ENCODE peak calls at places on chromosomes 7 and 10, in eight cellular contexts. S, E, X, D, G, O, P and L are unnamed samples.

GRCh38 chr7:123537026-123537642 is 2.7 kb upstream of the IQUB start:
- DNase-seq in S (no peak), E (no peak), X (no peak), D (no peak), G (peak), O (no peak), P (no peak), L (no peak)

GRCh38 chr10:50604049-50604640 is 19.6 kb downstream of the SGMS1 start:
- DNase-seq in S (no peak), E (no peak), X (no peak), D (no peak), G (no peak), O (no peak), P (no peak), L (no peak)

GRCh38 chr7:2829040-2829439 is 15.1 kb downstream of the GNA12 start:
- DNase-seq in S (no peak), E (no peak), X (no peak), D (no peak), G (no peak), O (no peak), P (no peak), L (no peak)

GRCh38 chr10:59865101-59865500 is 41.3 kb downstream of the CCDC6 start:
- DNase-seq in S (no peak), E (no peak), X (no peak), D (no peak), G (no peak), O (peak), P (peak), L (no peak)

GRCh38 chr10:95445837-95446347 is 115.3 kb downstream of the SORBS1 start:
- DNase-seq in S (no peak), E (peak), X (no peak), D (no peak), G (peak), O (peak), P (peak), L (no peak)

GRCh38 chr7:33916357-33917081 is 11.2 kb downstream of the BMPER start:
- DNase-seq in S (no peak), E (no peak), X (no peak), D (no peak), G (no peak), O (no peak), P (no peak), L (no peak)

GRCh38 chr7:1274876-1275684 is 42.4 kb downstream of the UNCX start:
- DNase-seq in S (no peak), E (no peak), X (no peak), D (peak), G (no peak), O (no peak), P (no peak), L (peak)

GRCh38 chr10:3136763-3137611 is 35.6 kb downstream of the PITRM1 start:
- DNase-seq in S (no peak), E (no peak), X (peak), D (peak), G (no peak), O (no peak), P (peak), L (no peak)

GRCh38 chr10:102704915-102705314 is 9.3 kb downstream of the ARL3 start:
- DNase-seq in S (no peak), E (no peak), X (no peak), D (no peak), G (peak), O (no peak), P (no peak), L (no peak)

GRCh38 chr10:52599586-52600200 is 172.9 kb downstream of the MBL2 start:
- DNase-seq in S (no peak), E (no peak), X (no peak), D (no peak), G (no peak), O (no peak), P (no peak), L (no peak)

GRCh38 chr7:12389089-12389700 is 14.5 kb downstream of the VWDE start:
- DNase-seq in S (no peak), E (no peak), X (peak), D (no peak), G (peak), O (peak), P (peak), L (peak)

GRCh38 chr7:96026606-96027005 is 254.3 kb downstream of the DYNC1I1 start:
- DNase-seq in S (no peak), E (no peak), X (no peak), D (no peak), G (no peak), O (no peak), P (no peak), L (no peak)

GRCh38 chr10:24848169-24848688 is 104.2 kb downstream of the PRTFDC1 start:
- DNase-seq in S (no peak), E (no peak), X (no peak), D (no peak), G (no peak), O (no peak), P (no peak), L (no peak)

GRCh38 chr10:23439920-23440875 is 1.3 kb downstream of the OTUD1 start:
- DNase-seq in S (no peak), E (peak), X (no peak), D (peak), G (peak), O (peak), P (peak), L (peak)

GRCh38 chr10:74760042-74760979 is 66.1 kb upstream of the KAT6B start:
- DNase-seq in S (no peak), E (no peak), X (no peak), D (no peak), G (no peak), O (no peak), P (no peak), L (no peak)

GRCh38 chr7:75565129-75565528 is 73.0 kb downstream of the SPDYE5 start:
- DNase-seq in S (peak), E (no peak), X (peak), D (no peak), G (peak), O (peak), P (no peak), L (no peak)

GRCh38 chr7:32169236-32169635 is 99.0 kb upstream of the PDE1C start:
- DNase-seq in S (no peak), E (no peak), X (no peak), D (no peak), G (no peak), O (no peak), P (no peak), L (no peak)

GRCh38 chr10:75542902-75543301 is 111.5 kb downstream of the LRMDA start:
- DNase-seq in S (peak), E (no peak), X (peak), D (no peak), G (peak), O (no peak), P (peak), L (no peak)

GRCh38 chr10:33155720-33156638 is 178.5 kb downstream of the NRP1 start:
- DNase-seq in S (no peak), E (no peak), X (no peak), D (no peak), G (peak), O (peak), P (no peak), L (no peak)

GRCh38 chr7:151389096-151389767 is 20.6 kb downstream of the WDR86 start:
- DNase-seq in S (no peak), E (no peak), X (no peak), D (no peak), G (no peak), O (no peak), P (no peak), L (no peak)

GRCh38 chr7:87564290-87564963 is 36.3 kb downstream of the ABCB1 start:
- DNase-seq in S (no peak), E (peak), X (no peak), D (no peak), G (no peak), O (peak), P (peak), L (no peak)

GRCh38 chr7:351681-352480 is 61.9 kb downstream of the FOXL3 start:
- DNase-seq in S (no peak), E (no peak), X (no peak), D (peak), G (no peak), O (no peak), P (no peak), L (no peak)

GRCh38 chr7:150846291-150847115 is 5.8 kb upstream of the AOC1 start:
- DNase-seq in S (no peak), E (no peak), X (no peak), D (no peak), G (no peak), O (no peak), P (no peak), L (no peak)

GRCh38 chr10:52539463-52539862 is 225.4 kb downstream of the DKK1 start:
- DNase-seq in S (no peak), E (no peak), X (no peak), D (no peak), G (peak), O (no peak), P (no peak), L (no peak)

GRCh38 chr10:8278099-8278498 is 223.6 kb downstream of the GATA3 start:
- DNase-seq in S (no peak), E (no peak), X (no peak), D (no peak), G (no peak), O (no peak), P (no peak), L (no peak)

GRCh38 chr7:41334071-41334862 is 368.6 kb downstream of the INHBA start:
- DNase-seq in S (no peak), E (no peak), X (no peak), D (no peak), G (no peak), O (no peak), P (no peak), L (no peak)

GRCh38 chr7:95490366-95490765 is 4.6 kb downstream of the ASB4 start:
- DNase-seq in S (no peak), E (no peak), X (no peak), D (no peak), G (no peak), O (no peak), P (no peak), L (no peak)

GRCh38 chr7:81267508-81267907 is 348.7 kb upstream of the SEMA3C start:
- DNase-seq in S (no peak), E (no peak), X (no peak), D (no peak), G (peak), O (peak), P (no peak), L (no peak)

GRCh38 chr7:130292682-130293257 is at the start of gene CPA4:
- DNase-seq in S (no peak), E (no peak), X (peak), D (no peak), G (peak), O (no peak), P (no peak), L (no peak)

GRCh38 chr10:110214380-110214826 is 7.0 kb downstream of the MXI1 start:
- DNase-seq in S (no peak), E (no peak), X (no peak), D (no peak), G (no peak), O (no peak), P (no peak), L (no peak)

GRCh38 chr10:8254350-8254749 is 199.9 kb downstream of the GATA3 start:
- DNase-seq in S (no peak), E (no peak), X (no peak), D (no peak), G (no peak), O (no peak), P (no peak), L (no peak)

GRCh38 chr10:31401287-31401686 is 82.3 kb downstream of the ZEB1 start:
- DNase-seq in S (no peak), E (no peak), X (no peak), D (no peak), G (no peak), O (peak), P (no peak), L (no peak)

GRCh38 chr7:77727527-77727926 is 31.3 kb downstream of the RSBN1L start:
- DNase-seq in S (no peak), E (no peak), X (no peak), D (no peak), G (no peak), O (no peak), P (no peak), L (no peak)

GRCh38 chr7:102125127-102125561 is 161.5 kb upstream of the SH2B2 start:
- DNase-seq in S (no peak), E (peak), X (peak), D (peak), G (peak), O (no peak), P (peak), L (no peak)

GRCh38 chr10:126277177-126277576 is 111.1 kb downstream of the ADAM12 start:
- DNase-seq in S (no peak), E (no peak), X (no peak), D (no peak), G (no peak), O (no peak), P (no peak), L (no peak)

GRCh38 chr10:124418726-124419501 is at the start of gene OAT:
- DNase-seq in S (peak), E (peak), X (peak), D (peak), G (peak), O (peak), P (peak), L (peak)
- TF ChIP-seq CTCF in S (no peak), E (peak), X (no peak), D (no peak), G (peak), O (no peak), P (peak), L (peak)

GRCh38 chr10:131083915-131084790 is 227.4 kb downstream of the TCERG1L start:
- DNase-seq in S (no peak), E (peak), X (no peak), D (no peak), G (no peak), O (no peak), P (no peak), L (peak)
- TF ChIP-seq CTCF in S (no peak), E (peak), X (no peak), D (no peak), G (no peak), O (no peak), P (no peak), L (no peak)

DNA sequence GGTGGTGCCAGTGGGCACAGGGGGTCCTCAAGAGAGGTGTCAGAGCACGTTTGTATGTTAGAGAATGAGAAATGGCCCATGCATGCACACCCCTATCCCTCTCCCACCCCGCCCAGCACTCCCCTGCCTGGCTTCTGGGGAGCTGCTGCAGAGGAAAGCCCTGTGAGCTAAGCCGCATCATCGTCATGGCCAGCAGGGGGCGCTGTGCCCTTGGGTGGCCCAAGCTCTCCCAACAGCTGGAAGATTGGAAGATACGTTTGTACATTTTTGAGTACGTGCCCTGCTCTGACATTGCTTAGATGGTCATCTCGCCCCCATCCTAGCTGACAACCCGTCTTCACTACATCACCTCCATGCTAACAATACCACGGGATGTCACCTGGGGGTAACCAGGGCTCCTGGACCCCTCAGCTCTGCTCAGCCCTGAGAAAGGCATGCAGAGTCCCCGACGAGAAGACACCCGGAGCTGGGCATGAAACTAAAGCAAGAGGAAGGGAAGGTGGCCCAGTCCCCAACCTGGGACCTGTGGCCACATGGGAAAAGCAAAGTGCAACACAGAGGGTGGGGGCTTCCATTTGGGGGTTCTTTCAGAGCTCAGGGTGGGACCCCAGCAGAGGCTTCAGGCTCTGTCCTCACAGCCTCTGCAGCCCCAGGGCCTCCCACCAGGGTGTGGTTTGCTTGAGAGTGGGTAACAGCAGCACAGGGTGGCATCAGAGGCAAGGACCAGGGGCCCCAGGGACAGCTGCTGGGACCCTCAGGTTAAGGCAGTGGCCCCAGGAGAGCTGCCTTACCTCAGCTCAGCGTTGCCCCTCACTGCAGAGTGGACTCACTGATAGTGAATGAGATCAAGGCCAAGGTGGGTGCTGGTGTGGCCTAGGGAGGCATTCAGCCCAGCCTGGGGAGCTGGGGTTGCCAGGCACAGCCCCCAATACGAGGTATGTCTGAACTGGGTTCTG is 136.6 kb downstream of the PTPN20 start:
- DNase-seq in S (peak), E (peak), X (peak), D (peak), G (peak), O (peak), P (peak), L (peak)
- TF ChIP-seq CTCF in S (peak), E (peak), X (peak), D (peak), G (peak), O (peak), P (peak), L (peak)

GRCh38 chr10:86711957-86712708 is 43.8 kb downstream of the LDB3 start:
- DNase-seq in S (peak), E (no peak), X (peak), D (no peak), G (no peak), O (peak), P (no peak), L (peak)

GRCh38 chr10:86710987-86711236 is 42.6 kb downstream of the LDB3 start:
- DNase-seq in S (no peak), E (no peak), X (no peak), D (no peak), G (no peak), O (no peak), P (no peak), L (no peak)

GRCh38 chr10:86708783-86709778 is 40.8 kb downstream of the LDB3 start:
- DNase-seq in S (no peak), E (no peak), X (no peak), D (no peak), G (no peak), O (no peak), P (no peak), L (no peak)

GRCh38 chr10:86709786-86710185 is 41.5 kb downstream of the LDB3 start:
- DNase-seq in S (no peak), E (peak), X (no peak), D (no peak), G (no peak), O (no peak), P (no peak), L (no peak)

DNA sequence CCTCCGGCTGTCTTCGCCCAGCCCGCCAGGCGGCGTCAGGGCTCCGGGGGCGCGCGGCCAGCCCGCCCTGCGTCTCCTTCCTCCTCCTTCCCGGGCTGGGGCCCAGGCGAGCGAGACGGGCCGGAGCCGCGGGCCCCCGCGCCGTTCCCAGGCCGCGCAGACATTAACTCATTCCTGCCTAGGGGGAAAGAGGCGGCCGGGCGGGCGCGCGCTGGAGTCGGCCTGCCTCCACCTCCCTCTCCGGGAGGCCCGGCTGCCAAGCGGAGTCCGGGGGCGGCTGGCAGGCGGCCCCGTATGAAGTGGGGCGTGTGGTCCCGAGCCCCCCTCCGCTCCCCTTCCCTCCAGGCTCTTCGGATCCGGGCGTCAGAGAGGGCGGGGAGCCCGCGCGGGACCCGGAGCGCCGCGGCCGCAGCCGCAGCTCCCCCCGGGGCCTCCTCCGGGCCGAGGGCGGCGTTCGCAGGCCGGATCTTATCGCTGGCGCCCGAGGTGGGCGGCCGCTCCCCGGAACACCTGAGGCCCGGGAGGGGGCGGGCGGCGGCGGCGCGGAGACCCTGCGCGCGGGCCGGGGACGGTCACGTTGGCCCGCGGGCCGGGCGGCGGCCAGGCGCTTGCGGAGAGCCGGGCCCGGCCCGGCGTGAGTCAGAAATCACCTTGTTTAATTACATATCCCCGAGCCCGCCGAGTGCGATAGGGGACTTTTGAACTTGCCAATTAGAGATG is 43.1 kb downstream of the LDB3 start:
- DNase-seq in S (peak), E (peak), X (peak), D (peak), G (peak), O (peak), P (peak), L (peak)
- TF ChIP-seq CTCF in S (peak), E (peak), X (peak), D (peak), G (peak), O (peak), P (peak), L (peak)

GRCh38 chr7:23655433-23655832 is 24.6 kb upstream of the FAM221A start:
- DNase-seq in S (no peak), E (no peak), X (no peak), D (no peak), G (no peak), O (no peak), P (no peak), L (no peak)

GRCh38 chr7:23653942-23654341 is 26.1 kb upstream of the FAM221A start:
- DNase-seq in S (no peak), E (no peak), X (no peak), D (no peak), G (no peak), O (no peak), P (no peak), L (no peak)

GRCh38 chr7:23658831-23659427 is 21.1 kb upstream of the FAM221A start:
- DNase-seq in S (no peak), E (no peak), X (no peak), D (no peak), G (no peak), O (no peak), P (no peak), L (no peak)

GRCh38 chr7:23654508-23654907 is 25.5 kb upstream of the FAM221A start:
- DNase-seq in S (no peak), E (peak), X (no peak), D (no peak), G (peak), O (peak), P (peak), L (no peak)
- TF ChIP-seq CTCF in S (no peak), E (peak), X (no peak), D (peak), G (peak), O (peak), P (peak), L (no peak)

DNA sequence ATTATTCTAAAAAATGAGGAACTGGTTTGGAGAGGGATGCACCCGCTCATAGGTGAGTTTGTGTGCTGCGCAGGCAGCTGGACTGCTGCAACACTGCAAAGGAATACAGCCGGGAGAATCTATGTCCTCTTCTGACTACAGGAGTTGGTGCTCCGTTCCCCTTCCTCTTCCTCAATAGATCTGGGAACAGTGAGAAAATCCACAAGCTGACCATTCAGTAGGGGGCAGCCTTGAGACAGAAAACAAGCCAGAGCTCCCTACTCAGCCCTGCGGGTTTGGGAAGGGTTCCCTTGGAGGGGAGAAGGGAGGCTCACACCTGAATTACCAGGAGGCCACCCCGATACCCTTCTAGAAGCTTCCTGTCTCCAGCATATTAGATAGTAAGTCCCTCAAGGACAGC is 87.3 kb upstream of the FOXI2 start:
- DNase-seq in S (no peak), E (peak), X (no peak), D (no peak), G (no peak), O (peak), P (no peak), L (peak)
- TF ChIP-seq CTCF in S (no peak), E (peak), X (no peak), D (no peak), G (peak), O (no peak), P (no peak), L (peak)